ENCODE peak calls at places on chromosomes 3 and 15, in seven cellular contexts. T, N, J, E, W, V and P are unnamed samples.

GRCh38 chr3:64977308-64978100 is 289.7 kb upstream of the ADAMTS9 start:
- DNase-seq in T (no peak), N (no peak), J (peak; percentile 68), E (peak; percentile 78), W (no peak), V (no peak), P (peak; percentile 16)

GRCh38 chr3:150114873-150115570 is 144.3 kb upstream of the PFN2 start:
- DNase-seq in T (no peak), N (no peak), J (peak; percentile 61), E (peak; percentile 79), W (no peak), V (no peak), P (no peak)

GRCh38 chr3:18372786-18373405 is 52.2 kb downstream of the SATB1 start:
- DNase-seq in T (no peak), N (no peak), J (no peak), E (no peak), W (no peak), V (no peak), P (no peak)

GRCh38 chr3:12884104-12884742 is 42.9 kb upstream of the RPL32 start:
- DNase-seq in T (peak; percentile 37), N (no peak), J (no peak), E (peak; percentile 15), W (no peak), V (no peak), P (no peak)

GRCh38 chr15:49238342-49238741 is 68.3 kb downstream of the GALK2 start:
- DNase-seq in T (no peak), N (no peak), J (peak; percentile 77), E (peak; percentile 96), W (peak; percentile 49), V (peak; percentile 35), P (no peak)

GRCh38 chr3:133874761-133875438 is 20.8 kb downstream of the RAB6B start:
- DNase-seq in T (no peak), N (no peak), J (no peak), E (no peak), W (no peak), V (no peak), P (no peak)

GRCh38 chr3:4506559-4507009 is 13.4 kb downstream of the ITPR1 start:
- DNase-seq in T (no peak), N (no peak), J (no peak), E (no peak), W (no peak), V (no peak), P (no peak)

GRCh38 chr3:185930393-185931107 is 7.3 kb downstream of the TRA2B start:
- DNase-seq in T (no peak), N (no peak), J (peak; percentile 48), E (peak; percentile 57), W (no peak), V (no peak), P (no peak)

GRCh38 chr3:65912647-65913046 is 126.1 kb downstream of the MAGI1 start:
- DNase-seq in T (no peak), N (no peak), J (no peak), E (no peak), W (no peak), V (no peak), P (no peak)

GRCh38 chr3:55935241-55935640 is 448.1 kb upstream of the WNT5A start:
- DNase-seq in T (no peak), N (no peak), J (no peak), E (no peak), W (no peak), V (no peak), P (no peak)

GRCh38 chr15:99566157-99566900 is 545 bp downstream of the MEF2A start:
- DNase-seq in T (peak; percentile 41), N (no peak), J (no peak), E (no peak), W (no peak), V (peak; percentile 45), P (no peak)

GRCh38 chr3:45343947-45344346 is 44.4 kb upstream of the LARS2 start:
- DNase-seq in T (no peak), N (no peak), J (peak; percentile 14), E (peak; percentile 18), W (no peak), V (no peak), P (no peak)

GRCh38 chr15:78006567-78007205 is 70.8 kb downstream of the TBC1D2B start:
- DNase-seq in T (peak; percentile 71), N (no peak), J (no peak), E (no peak), W (no peak), V (no peak), P (no peak)

GRCh38 chr3:50388021-50388719 is 28.8 kb upstream of the TMEM115 start:
- DNase-seq in T (no peak), N (no peak), J (peak; percentile 28), E (no peak), W (no peak), V (peak; percentile 49), P (no peak)

GRCh38 chr3:149010504-149010951 is 19.2 kb downstream of the GYG1 start:
- DNase-seq in T (no peak), N (no peak), J (no peak), E (peak; percentile 87), W (no peak), V (no peak), P (no peak)

GRCh38 chr15:72983812-72984211 is 68.5 kb upstream of the NEO1 start:
- DNase-seq in T (no peak), N (no peak), J (no peak), E (no peak), W (no peak), V (no peak), P (no peak)

GRCh38 chr3:9976736-9977709 is 9.6 kb downstream of the EMC3 start:
- DNase-seq in T (peak; percentile 55), N (peak; percentile 87), J (peak; percentile 98), E (peak; percentile 98), W (peak; percentile 97), V (no peak), P (peak; percentile 98)

DNA sequence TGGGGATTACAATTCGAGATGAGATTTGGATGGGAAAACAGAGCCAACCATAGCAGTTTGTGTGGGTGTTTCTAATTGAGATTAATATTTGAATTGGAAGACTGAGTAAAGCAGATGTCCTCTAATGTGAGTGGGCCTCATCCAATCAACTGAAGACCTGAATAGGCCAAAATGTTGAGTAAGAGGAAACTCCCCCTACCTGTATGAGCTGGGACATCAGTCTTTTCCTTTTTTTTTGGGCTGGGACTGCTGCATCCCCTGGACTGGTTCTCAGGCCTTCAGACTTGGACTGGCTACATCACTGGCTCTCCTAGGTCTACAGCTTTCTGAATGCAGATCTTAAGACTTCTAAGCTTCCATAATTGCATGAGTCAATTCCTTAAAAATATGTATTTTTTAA is 144.1 kb downstream of the CD47 start:
- DNase-seq in T (no peak), N (no peak), J (no peak), E (no peak), W (no peak), V (no peak), P (no peak)
- TF ChIP-seq CTCF in T (no peak), N (no peak), J (no peak), E (no peak), W (no peak), V (no peak), P (no peak)

GRCh38 chr3:129001101-129001816 is at the start of gene EFCC1:
- DNase-seq in T (peak; percentile 46), N (no peak), J (no peak), E (no peak), W (no peak), V (peak; percentile 55), P (no peak)
- H3K4me3 ChIP-seq in T (peak within 1 kb of the TSS; percentile 56), N (peak within 1 kb of the TSS; percentile 32), J (peak within 1 kb of the TSS; percentile 29), E (peak within 1 kb of the TSS; percentile 29), W (no peak within 1 kb of the TSS), V (peak within 1 kb of the TSS; percentile 37), P (peak within 1 kb of the TSS; percentile 10)

GRCh38 chr15:40688932-40689799 is 5.8 kb upstream of the RAD51 start:
- DNase-seq in T (no peak), N (no peak), J (no peak), E (no peak), W (no peak), V (no peak), P (no peak)

GRCh38 chr15:40694706-40695468 is at the start of gene RAD51:
- DNase-seq in T (peak; percentile 95), N (peak; percentile 80), J (peak; percentile 97), E (peak; percentile 93), W (peak; percentile 59), V (peak; percentile 96), P (peak; percentile 77)

GRCh38 chr15:40695469-40695910 is 516 bp downstream of the RAD51 start:
- DNase-seq in T (no peak), N (no peak), J (peak; percentile 48), E (peak; percentile 11), W (no peak), V (no peak), P (no peak)

GRCh38 chr15:40693904-40694705 is 869 bp upstream of the RAD51 start:
- DNase-seq in T (no peak), N (no peak), J (peak; percentile 4), E (no peak), W (no peak), V (no peak), P (no peak)

GRCh38 chr15:40691737-40692136 is 3.2 kb upstream of the RAD51 start:
- DNase-seq in T (no peak), N (no peak), J (peak; percentile 6), E (no peak), W (no peak), V (no peak), P (no peak)
- TF ChIP-seq CTCF in T (no peak), N (no peak), J (no peak), E (no peak), W (no peak), V (no peak), P (no peak)

DNA sequence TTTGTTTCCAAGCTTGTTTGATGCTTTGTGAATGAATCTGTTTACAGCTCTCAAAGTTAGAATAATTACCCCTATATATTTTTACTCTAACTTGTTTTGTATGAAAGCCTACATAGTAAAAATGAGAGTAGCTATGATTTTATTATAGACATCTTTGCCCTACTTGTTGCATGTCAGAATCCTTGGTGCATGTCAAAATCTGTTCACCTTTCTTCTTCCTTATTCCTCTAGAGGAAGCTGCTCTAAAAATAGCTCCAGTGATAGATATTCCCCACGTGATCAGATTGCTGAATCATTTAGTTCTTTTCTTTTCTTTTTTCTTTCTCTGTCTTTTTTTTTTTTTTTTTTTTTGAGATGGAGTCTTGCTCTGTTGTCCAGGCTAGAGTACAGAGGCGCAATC is 39.8 kb downstream of the LRRC49 start:
- DNase-seq in T (no peak), N (no peak), J (peak; percentile 16), E (no peak), W (no peak), V (no peak), P (no peak)
- H3K4me3 ChIP-seq in T (no peak overlapping the region), N (no peak overlapping the region), J (no peak overlapping the region), E (no peak overlapping the region), W (no peak overlapping the region), V (no peak overlapping the region), P (no peak overlapping the region)

GRCh38 chr3:52522651-52523251 is 10.9 kb downstream of the NT5DC2 start:
- DNase-seq in T (no peak), N (no peak), J (no peak), E (no peak), W (no peak), V (no peak), P (no peak)
- TF ChIP-seq CTCF in T (no peak), N (no peak), J (no peak), E (no peak), W (no peak), V (no peak), P (no peak)

DNA sequence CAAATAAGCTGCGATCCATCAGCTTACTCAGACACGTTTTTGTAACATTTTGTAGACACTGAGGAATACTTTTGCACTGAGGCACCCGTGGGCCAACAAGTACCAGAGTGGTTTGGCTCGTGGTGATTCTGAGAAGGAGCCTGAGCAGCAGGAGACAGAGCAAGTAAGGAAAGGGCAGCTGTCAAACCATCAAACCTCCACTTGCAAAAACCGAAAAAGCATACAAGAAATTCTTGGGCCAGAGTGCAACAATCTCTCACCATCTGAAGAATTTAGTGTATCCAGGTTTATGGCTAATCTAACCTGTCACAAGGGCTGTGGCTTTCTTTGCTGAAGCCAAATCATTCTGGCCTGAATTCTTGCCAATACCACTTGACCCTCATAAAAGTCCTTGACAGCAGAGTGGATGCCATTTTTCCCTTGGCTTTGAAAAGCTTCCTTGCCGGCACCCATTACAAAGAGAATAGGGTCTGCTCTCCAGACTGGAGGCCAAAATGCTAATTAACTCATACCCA is 56.7 kb downstream of the MYO1E start:
- DNase-seq in T (no peak), N (no peak), J (peak; percentile 86), E (peak; percentile 51), W (no peak), V (peak; percentile 51), P (peak; percentile 65)
- H3K4me3 ChIP-seq in T (no peak overlapping the region), N (no peak overlapping the region), J (no peak overlapping the region), E (no peak overlapping the region), W (no peak overlapping the region), V (no peak overlapping the region), P (no peak overlapping the region)